ENCODE peak calls at places on chromosome 21, in seven cellular contexts. Z is K562, M is GM12878, A is HCT116, W is SK-N-SH, X is H1, S is HepG2. V is an unnamed sample.

GRCh38 chr21:29293495-29293894 is 5.2 kb upstream of the BACH1 start:
- DNase-seq in Z (no peak), M (peak), A (no peak), W (no peak), X (no peak), S (no peak), V (no peak)

GRCh38 chr21:42781150-42781980 is 98.0 kb downstream of the WDR4 start:
- DNase-seq in Z (no peak), M (no peak), A (no peak), W (peak), X (no peak), S (peak), V (peak)

GRCh38 chr21:46000182-46000730 is 18.7 kb downstream of the COL6A1 start:
- DNase-seq in Z (no peak), M (no peak), A (no peak), W (no peak), X (no peak), S (no peak), V (no peak)

GRCh38 chr21:34844924-34845238 is 176.1 kb downstream of the CLIC6 start:
- DNase-seq in Z (no peak), M (no peak), A (no peak), W (no peak), X (no peak), S (no peak), V (no peak)

GRCh38 chr21:28944296-28944695 is 48.4 kb downstream of the LTN1 start:
- DNase-seq in Z (no peak), M (no peak), A (no peak), W (no peak), X (no peak), S (peak), V (no peak)

GRCh38 chr21:27571706-27572105 is 604.8 kb upstream of the ADAMTS5 start:
- DNase-seq in Z (no peak), M (no peak), A (no peak), W (no peak), X (no peak), S (no peak), V (no peak)

GRCh38 chr21:36385233-36385908 is at the start of gene CHAF1B:
- DNase-seq in Z (peak), M (no peak), A (peak), W (peak), X (peak), S (peak), V (peak)

GRCh38 chr21:15895142-15896106 is 165.6 kb downstream of the USP25 start:
- DNase-seq in Z (no peak), M (no peak), A (no peak), W (no peak), X (no peak), S (no peak), V (no peak)

GRCh38 chr21:36566606-36567005 is 86.7 kb upstream of the CLDN14 start:
- DNase-seq in Z (no peak), M (no peak), A (no peak), W (no peak), X (no peak), S (no peak), V (no peak)

GRCh38 chr21:32819702-32820101 is 48.1 kb upstream of the PAXBP1 start:
- DNase-seq in Z (no peak), M (no peak), A (no peak), W (no peak), X (no peak), S (no peak), V (no peak)

GRCh38 chr21:46256501-46256994 is 28.0 kb upstream of the LSS start:
- DNase-seq in Z (no peak), M (no peak), A (no peak), W (no peak), X (no peak), S (no peak), V (no peak)

GRCh38 chr21:17931080-17931479 is 111.9 kb upstream of the C21orf91 start:
- DNase-seq in Z (no peak), M (peak), A (peak), W (peak), X (no peak), S (peak), V (no peak)

GRCh38 chr21:43311303-43311817 is 115.6 kb downstream of the SIK1 start:
- DNase-seq in Z (no peak), M (no peak), A (no peak), W (no peak), X (no peak), S (peak), V (no peak)

GRCh38 chr21:46141767-46142580 is 13.4 kb downstream of the FTCD start:
- DNase-seq in Z (no peak), M (no peak), A (no peak), W (no peak), X (no peak), S (no peak), V (no peak)

GRCh38 chr21:35027558-35028450 is 21.3 kb downstream of the RUNX1 start:
- DNase-seq in Z (no peak), M (no peak), A (no peak), W (no peak), X (no peak), S (no peak), V (no peak)

GRCh38 chr21:20971296-20971921 is 26.8 kb upstream of the NCAM2 start:
- DNase-seq in Z (peak), M (no peak), A (no peak), W (peak), X (peak), S (peak), V (peak)

GRCh38 chr21:37193006-37193405 is 74.1 kb downstream of the VPS26C start:
- DNase-seq in Z (no peak), M (no peak), A (no peak), W (no peak), X (peak), S (no peak), V (no peak)

GRCh38 chr21:46581780-46582307 is 23.0 kb downstream of the S100B start:
- DNase-seq in Z (no peak), M (no peak), A (no peak), W (no peak), X (no peak), S (peak), V (no peak)

GRCh38 chr21:42696026-42696380 is 42.6 kb downstream of the PDE9A start:
- DNase-seq in Z (no peak), M (no peak), A (no peak), W (no peak), X (no peak), S (no peak), V (no peak)

GRCh38 chr21:35198004-35198403 is 148.9 kb upstream of the RUNX1 start:
- DNase-seq in Z (no peak), M (no peak), A (peak), W (no peak), X (no peak), S (no peak), V (no peak)

GRCh38 chr21:33650230-33650629 is 7.9 kb downstream of the ITSN1 start:
- DNase-seq in Z (no peak), M (no peak), A (no peak), W (no peak), X (no peak), S (no peak), V (no peak)

GRCh38 chr21:18245493-18245967 is 897 bp downstream of the CHODL start:
- DNase-seq in Z (no peak), M (no peak), A (no peak), W (peak), X (no peak), S (peak), V (no peak)

GRCh38 chr21:15206514-15206913 is 141.7 kb upstream of the NRIP1 start:
- DNase-seq in Z (no peak), M (peak), A (no peak), W (no peak), X (no peak), S (no peak), V (no peak)

GRCh38 chr21:28216976-28217523 is 775.6 kb downstream of the LTN1 start:
- DNase-seq in Z (no peak), M (no peak), A (no peak), W (no peak), X (no peak), S (no peak), V (no peak)

GRCh38 chr21:15559612-15560011 is 170.2 kb upstream of the USP25 start:
- DNase-seq in Z (no peak), M (no peak), A (no peak), W (no peak), X (no peak), S (no peak), V (no peak)

GRCh38 chr21:41640756-41641509 is 125.9 kb downstream of the RIPK4 start:
- DNase-seq in Z (no peak), M (no peak), A (no peak), W (no peak), X (no peak), S (no peak), V (no peak)

DNA sequence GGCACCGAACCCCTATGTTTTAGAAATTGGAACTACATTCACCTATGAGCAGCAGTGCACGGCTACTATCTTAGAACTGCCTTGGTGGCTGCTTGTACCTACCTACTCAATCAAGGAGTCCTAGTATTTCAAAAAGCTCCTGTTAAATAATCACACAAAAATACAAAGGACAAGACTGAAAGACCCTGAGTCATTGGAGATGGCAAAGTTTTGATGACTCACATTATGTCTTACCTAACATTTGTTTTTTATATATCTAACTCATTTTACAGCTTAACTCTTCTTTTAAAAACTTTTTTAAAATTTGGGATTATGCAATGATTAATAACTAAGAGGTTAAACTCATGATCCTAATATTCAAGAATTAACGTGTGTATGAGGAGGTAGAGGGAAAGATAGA is 1206.0 kb upstream of the TMPRSS15 start:
- DNase-seq in Z (no peak), M (no peak), A (no peak), W (no peak), X (no peak), S (no peak), V (no peak)
- TF ChIP-seq JUND in Z (no peak), M (no peak), A (no peak), W (no peak), X (no peak), S (no peak), V (no peak)

DNA sequence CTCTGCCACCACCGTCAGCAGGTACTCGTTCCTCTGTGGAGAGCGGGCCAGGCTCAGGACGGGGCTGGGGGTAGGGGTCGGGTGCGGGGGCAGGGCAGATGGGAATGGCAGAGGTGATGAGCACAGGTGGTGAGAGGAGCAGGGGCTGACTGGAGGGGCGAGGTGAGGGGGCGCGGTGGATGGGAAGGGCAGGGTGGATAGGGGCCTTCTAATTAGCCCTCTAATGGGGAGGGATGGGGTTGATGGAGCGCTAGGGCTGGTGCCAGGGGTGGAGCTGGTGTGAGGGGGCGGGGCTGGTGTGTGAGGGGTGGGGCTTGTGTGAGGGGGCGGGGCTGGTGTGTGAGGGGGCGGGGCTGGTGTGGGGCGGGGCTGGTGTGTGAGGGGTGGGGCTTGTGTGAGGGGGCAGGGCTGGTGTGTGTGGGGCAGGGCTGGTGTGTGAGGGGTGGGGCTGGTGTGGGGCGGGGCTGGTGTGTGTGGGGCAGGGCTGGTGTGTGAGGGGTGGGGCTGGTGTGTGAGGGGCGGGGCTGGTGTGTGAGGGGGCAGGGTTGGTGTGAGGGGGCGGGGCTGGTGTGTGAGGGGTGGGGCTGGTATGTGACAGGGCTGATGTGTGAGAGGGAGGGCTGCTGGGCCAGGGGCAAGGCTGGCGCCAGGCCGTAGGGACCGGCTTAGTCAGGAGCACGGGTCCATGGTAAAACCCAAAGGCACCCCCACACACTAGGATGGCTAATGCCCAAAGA is 5.9 kb downstream of the KRTAP10-1 start:
- DNase-seq in Z (peak), M (no peak), A (peak), W (peak), X (no peak), S (no peak), V (peak)
- TF ChIP-seq JUND in Z (no peak), M (no peak), A (no peak), W (no peak), X (no peak), S (no peak), V (no peak)

GRCh38 chr21:44926364-44927101 is 5.8 kb upstream of the ITGB2 start:
- DNase-seq in Z (no peak), M (no peak), A (no peak), W (no peak), X (no peak), S (no peak), V (no peak)

GRCh38 chr21:44929242-44929798 is 8.6 kb upstream of the ITGB2 start:
- DNase-seq in Z (no peak), M (no peak), A (no peak), W (no peak), X (no peak), S (no peak), V (no peak)

GRCh38 chr21:44925027-44925755 is 4.5 kb upstream of the ITGB2 start:
- DNase-seq in Z (no peak), M (no peak), A (no peak), W (no peak), X (no peak), S (no peak), V (no peak)

GRCh38 chr21:44927587-44928461 is 7.1 kb upstream of the ITGB2 start:
- DNase-seq in Z (peak), M (peak), A (no peak), W (no peak), X (no peak), S (peak), V (peak)

DNA sequence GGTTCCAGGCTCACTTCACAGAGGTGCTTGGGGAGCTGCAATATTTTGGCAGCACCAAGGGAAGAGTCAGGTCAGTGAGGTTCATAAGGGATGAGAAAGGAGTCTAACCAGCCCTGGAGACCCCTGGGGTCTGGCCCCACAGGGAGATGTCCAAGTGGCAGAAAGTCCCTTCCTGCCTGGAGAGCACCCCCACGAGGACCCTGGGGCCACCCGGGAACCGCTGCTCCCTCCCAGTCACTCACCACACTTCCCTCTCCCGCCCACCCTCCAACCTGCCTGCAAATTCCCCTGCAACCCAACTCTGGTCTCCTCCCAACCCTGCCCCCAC is 6.5 kb upstream of the ITGB2 start:
- DNase-seq in Z (no peak), M (no peak), A (no peak), W (no peak), X (no peak), S (no peak), V (no peak)
- TF ChIP-seq JUND in Z (no peak), M (no peak), A (no peak), W (no peak), X (no peak), S (no peak), V (no peak)

DNA sequence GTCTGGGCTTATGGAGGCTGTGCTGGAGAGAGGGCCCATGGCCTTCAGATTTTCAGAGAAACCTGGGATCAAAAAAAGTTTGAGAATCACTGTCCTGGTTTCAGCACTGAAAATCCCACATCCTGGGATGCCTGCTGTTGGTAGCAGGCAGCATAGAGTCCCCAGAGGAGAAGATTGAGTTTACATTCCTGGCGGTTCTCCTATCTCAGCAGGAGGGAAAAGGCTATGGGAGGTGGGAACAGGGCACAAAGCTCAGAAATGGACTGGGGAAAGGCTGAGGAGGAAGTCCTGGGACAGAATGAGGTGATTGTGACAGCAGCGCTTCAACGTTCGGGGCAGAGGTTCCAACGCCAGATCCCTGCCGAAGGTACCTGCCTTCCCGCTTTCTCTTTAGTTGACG is 103.4 kb downstream of the ETS2 start:
- DNase-seq in Z (no peak), M (no peak), A (no peak), W (no peak), X (no peak), S (peak), V (no peak)
- TF ChIP-seq JUND in Z (no peak), M (no peak), A (no peak), W (no peak), X (no peak), S (no peak), V (no peak)

GRCh38 chr21:25872271-25872670 is 137.5 kb downstream of the GABPA start:
- DNase-seq in Z (no peak), M (no peak), A (no peak), W (no peak), X (no peak), S (no peak), V (peak)
- TF ChIP-seq JUND in Z (no peak), M (no peak), A (no peak), W (no peak), X (no peak), S (no peak), V (no peak)

GRCh38 chr21:44517175-44517899 is 22.7 kb downstream of the KRTAP10-1 start:
- DNase-seq in Z (peak), M (peak), A (peak), W (peak), X (no peak), S (peak), V (peak)
- TF ChIP-seq JUND in Z (no peak), M (no peak), A (no peak), W (no peak), X (no peak), S (no peak), V (no peak)

DNA sequence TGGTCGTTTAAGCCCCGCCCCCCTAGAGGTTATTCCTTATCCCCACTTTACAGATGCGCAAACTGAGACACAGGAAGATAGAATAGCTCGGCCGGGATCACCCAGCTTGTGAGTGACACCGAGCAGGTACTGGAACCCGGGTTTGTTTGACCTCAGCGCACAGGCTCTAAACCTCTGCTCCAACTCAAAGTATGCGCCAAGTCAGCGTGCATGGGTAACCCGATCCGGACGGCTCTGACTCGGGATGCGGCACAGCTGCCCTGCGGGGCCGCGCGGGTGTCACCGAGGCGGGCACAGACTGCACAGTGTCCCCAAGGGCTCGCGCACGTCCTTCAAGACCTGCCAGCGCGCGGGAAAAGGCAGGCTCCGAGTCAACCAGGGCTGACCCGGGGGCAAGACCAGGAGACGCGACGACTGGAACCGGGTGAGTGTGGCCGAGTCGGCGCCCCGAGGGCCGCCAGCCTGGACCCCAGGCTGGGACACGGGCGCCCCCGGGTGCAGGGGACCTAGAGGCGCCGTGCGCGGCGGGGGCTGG is 102.0 kb upstream of the SOD1 start:
- DNase-seq in Z (no peak), M (no peak), A (no peak), W (peak), X (no peak), S (no peak), V (no peak)
- TF ChIP-seq JUND in Z (no peak), M (no peak), A (no peak), W (no peak), X (no peak), S (no peak), V (no peak)

GRCh38 chr21:26443867-26444266 is 129.2 kb downstream of the CYYR1 start:
- DNase-seq in Z (no peak), M (no peak), A (no peak), W (no peak), X (no peak), S (no peak), V (no peak)

GRCh38 chr21:26443291-26443690 is 129.8 kb downstream of the CYYR1 start:
- DNase-seq in Z (no peak), M (no peak), A (no peak), W (no peak), X (no peak), S (no peak), V (no peak)

GRCh38 chr21:26438976-26439375 is 134.1 kb downstream of the CYYR1 start:
- DNase-seq in Z (no peak), M (no peak), A (no peak), W (no peak), X (no peak), S (no peak), V (no peak)

GRCh38 chr21:26444646-26445045 is 128.4 kb downstream of the CYYR1 start:
- DNase-seq in Z (no peak), M (no peak), A (no peak), W (no peak), X (no peak), S (no peak), V (no peak)

DNA sequence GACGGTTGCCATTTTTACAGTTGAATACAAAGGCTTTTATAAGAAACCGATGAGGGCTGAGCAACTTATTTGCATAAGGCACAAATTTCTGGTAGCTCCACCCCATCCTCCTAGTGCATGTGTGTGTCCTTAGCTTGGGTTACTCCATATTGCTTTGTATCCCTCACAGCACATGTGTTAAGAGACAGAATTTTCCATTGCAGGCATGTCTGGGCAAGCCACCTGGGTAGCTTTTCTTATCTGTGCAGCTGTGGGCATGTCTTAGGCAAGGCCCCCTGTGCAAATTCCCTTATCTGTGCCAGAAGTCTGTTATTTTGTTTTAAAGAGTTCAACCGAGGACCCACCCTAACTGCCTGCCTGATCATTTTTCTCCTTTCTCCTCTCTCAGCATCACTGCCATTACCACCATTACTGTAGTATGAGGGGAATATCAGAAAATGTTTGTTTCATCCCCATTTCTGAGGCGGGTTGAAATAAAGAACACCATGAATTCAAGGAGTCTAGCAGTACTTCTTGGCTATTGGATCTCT is 131.9 kb downstream of the CYYR1 start:
- DNase-seq in Z (no peak), M (no peak), A (no peak), W (no peak), X (no peak), S (no peak), V (no peak)
- TF ChIP-seq JUND in Z (no peak), M (no peak), A (no peak), W (no peak), X (no peak), S (no peak), V (no peak)

V was measured in T47D.